ENCODE peak calls at places on chromosomes 5 and 9, in seven cellular contexts. R, Y, P, A, K, V and Z are unnamed samples.

GRCh38 chr5:93579561-93580386 is 1.2 kb downstream of the NR2F1-AS1 start:
- DNase-seq in R (no peak), Y (peak), P (no peak), A (no peak), K (no peak), V (no peak), Z (peak)

GRCh38 chr5:1119312-1119831 is 7.5 kb upstream of the SLC12A7 start:
- DNase-seq in R (no peak), Y (no peak), P (no peak), A (no peak), K (peak), V (no peak), Z (no peak)

GRCh38 chr5:24401767-24402166 is 243.0 kb downstream of the CDH10 start:
- DNase-seq in R (no peak), Y (no peak), P (no peak), A (no peak), K (no peak), V (no peak), Z (no peak)

GRCh38 chr5:177428574-177429217 is 2.2 kb downstream of the GRK6 start:
- DNase-seq in R (no peak), Y (no peak), P (no peak), A (no peak), K (no peak), V (no peak), Z (no peak)

GRCh38 chr5:174843263-174844250 is 119.2 kb downstream of the MSX2 start:
- DNase-seq in R (no peak), Y (peak), P (no peak), A (peak), K (no peak), V (no peak), Z (no peak)

GRCh38 chr5:128227984-128228383 is 144.4 kb downstream of the SLC12A2 start:
- DNase-seq in R (peak), Y (no peak), P (no peak), A (no peak), K (no peak), V (no peak), Z (no peak)

GRCh38 chr9:136546697-136547481 is 1.0 kb upstream of the NOTCH1 start:
- DNase-seq in R (no peak), Y (peak), P (no peak), A (no peak), K (no peak), V (no peak), Z (peak)

GRCh38 chr9:23342296-23342695 is 483.7 kb downstream of the ELAVL2 start:
- DNase-seq in R (no peak), Y (no peak), P (no peak), A (no peak), K (peak), V (no peak), Z (no peak)

GRCh38 chr9:114371986-114372917 is 15.5 kb downstream of the AKNA start:
- DNase-seq in R (no peak), Y (peak), P (no peak), A (no peak), K (no peak), V (no peak), Z (no peak)

GRCh38 chr5:164868761-164869160 is 1363.3 kb downstream of the MAT2B start:
- DNase-seq in R (no peak), Y (no peak), P (no peak), A (no peak), K (no peak), V (no peak), Z (no peak)

DNA sequence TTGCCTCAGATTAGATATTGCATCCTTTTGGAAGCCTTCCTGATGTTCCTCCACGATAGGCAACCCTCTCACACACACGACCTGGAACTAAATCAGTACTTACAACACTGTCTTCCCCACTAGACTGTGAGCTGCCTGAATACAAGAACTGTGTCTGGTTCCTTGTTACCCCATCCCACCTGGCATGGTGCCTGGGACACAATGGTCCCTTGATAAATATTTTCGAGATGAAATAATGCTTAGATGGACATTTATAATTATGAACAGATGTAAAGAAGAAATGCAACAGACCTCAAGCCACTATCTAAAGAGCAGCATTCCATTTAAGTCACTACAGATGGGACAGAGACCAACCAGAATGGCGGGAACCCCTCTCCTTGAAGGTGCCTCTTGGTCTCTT is 33.4 kb downstream of the OR1J1 start:
- DNase-seq in R (no peak), Y (no peak), P (no peak), A (no peak), K (no peak), V (no peak), Z (no peak)
- TF ChIP-seq JUND in R (no peak), Y (peak), P (no peak), A (no peak), K (no peak), V (no peak), Z (no peak)

GRCh38 chr9:788777-789176 is 52.7 kb upstream of the DMRT1 start:
- DNase-seq in R (no peak), Y (no peak), P (no peak), A (no peak), K (no peak), V (no peak), Z (no peak)

GRCh38 chr9:784202-784601 is 57.3 kb upstream of the DMRT1 start:
- DNase-seq in R (no peak), Y (no peak), P (no peak), A (no peak), K (no peak), V (no peak), Z (no peak)

GRCh38 chr9:785997-786396 is 55.5 kb upstream of the DMRT1 start:
- DNase-seq in R (no peak), Y (no peak), P (no peak), A (no peak), K (no peak), V (no peak), Z (no peak)

GRCh38 chr9:786405-786804 is 55.1 kb upstream of the DMRT1 start:
- DNase-seq in R (no peak), Y (no peak), P (no peak), A (no peak), K (peak), V (no peak), Z (peak)

DNA sequence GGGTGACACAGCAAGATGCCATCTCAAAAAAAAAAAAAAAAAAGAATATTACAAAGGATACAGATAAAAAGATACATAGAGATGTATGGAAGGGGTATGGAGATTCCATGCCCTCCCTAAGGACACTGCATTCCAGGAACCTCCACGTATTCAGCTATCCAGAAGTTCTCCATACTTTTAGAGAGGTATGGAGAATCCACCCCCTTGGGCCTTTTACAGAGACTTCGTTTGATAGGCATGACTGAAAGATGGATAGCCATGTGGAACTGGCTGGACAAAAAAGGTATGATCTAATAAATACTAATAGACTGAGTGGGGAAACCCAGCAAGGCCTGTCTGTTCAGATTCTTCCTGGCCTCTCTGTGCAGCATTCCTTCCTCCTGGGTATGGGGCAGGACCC is 56.6 kb upstream of the DMRT1 start:
- DNase-seq in R (no peak), Y (no peak), P (no peak), A (no peak), K (no peak), V (no peak), Z (no peak)
- TF ChIP-seq JUND in R (no peak), Y (no peak), P (no peak), A (no peak), K (no peak), V (no peak), Z (no peak)

GRCh38 chr9:97575673-97576048 is 57.5 kb downstream of the TSTD2 start:
- DNase-seq in R (no peak), Y (no peak), P (no peak), A (no peak), K (no peak), V (no peak), Z (no peak)
- TF ChIP-seq JUND in R (no peak), Y (no peak), P (no peak), A (no peak), K (no peak), V (no peak), Z (no peak)

DNA sequence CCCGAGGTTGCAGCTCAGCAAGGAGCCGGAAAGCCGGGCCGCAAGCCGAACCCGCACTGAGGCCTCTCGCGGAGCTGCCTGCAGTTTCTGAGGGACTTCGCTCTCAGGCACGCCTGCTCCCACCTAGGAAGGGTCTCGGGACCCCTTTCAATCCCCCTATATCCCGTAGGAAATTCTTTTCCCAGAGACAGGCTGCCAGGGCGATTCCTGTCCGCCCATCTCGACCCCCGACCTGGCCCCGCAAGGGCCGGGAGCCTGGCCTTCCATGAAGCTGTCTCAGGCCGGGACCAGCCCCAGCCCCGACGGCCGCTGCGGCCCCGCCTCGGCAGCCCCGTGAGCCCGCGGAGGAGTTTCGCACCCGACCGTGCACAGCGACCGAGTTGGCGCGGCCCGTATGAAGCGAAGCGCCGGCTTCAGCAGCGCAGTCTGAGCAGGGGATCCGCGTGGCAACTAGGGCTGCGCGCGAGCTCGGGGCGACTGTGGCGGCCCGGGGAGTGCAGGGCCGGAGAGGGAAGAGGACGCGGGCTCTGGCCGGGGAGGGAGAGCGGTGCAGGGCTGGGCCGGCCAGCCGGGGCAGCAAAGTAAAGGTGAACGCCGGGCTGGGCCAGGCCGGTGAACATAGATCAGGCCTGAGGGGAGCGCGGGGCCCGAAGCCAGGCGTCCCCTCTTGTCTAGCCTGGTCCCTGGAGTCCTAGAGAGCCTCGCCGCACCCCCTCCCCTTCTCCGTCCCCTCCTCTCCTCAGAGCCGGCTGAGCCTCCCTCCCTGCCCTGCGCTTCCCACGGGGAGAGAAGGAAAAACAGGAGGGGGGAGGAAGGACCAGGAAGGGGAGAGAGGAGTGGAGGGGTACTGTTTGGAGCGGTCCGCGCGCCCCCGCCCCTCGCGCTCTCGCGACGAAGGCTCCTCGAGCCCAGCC is 879 bp upstream of the PRDM12 start:
- DNase-seq in R (no peak), Y (peak), P (no peak), A (no peak), K (no peak), V (no peak), Z (peak)
- TF ChIP-seq JUND in R (no peak), Y (no peak), P (no peak), A (no peak), K (no peak), V (no peak), Z (no peak)

GRCh38 chr5:76378355-76378754 is 24.7 kb upstream of the IQGAP2 start:
- DNase-seq in R (no peak), Y (no peak), P (no peak), A (no peak), K (no peak), V (no peak), Z (no peak)

GRCh38 chr5:76379316-76379715 is 23.8 kb upstream of the IQGAP2 start:
- DNase-seq in R (no peak), Y (no peak), P (no peak), A (no peak), K (peak), V (no peak), Z (no peak)

GRCh38 chr5:76372320-76373054 is 30.6 kb upstream of the IQGAP2 start:
- DNase-seq in R (peak), Y (peak), P (peak), A (no peak), K (peak), V (no peak), Z (peak)

GRCh38 chr5:76379855-76380254 is 23.2 kb upstream of the IQGAP2 start:
- DNase-seq in R (no peak), Y (no peak), P (no peak), A (no peak), K (no peak), V (no peak), Z (no peak)

DNA sequence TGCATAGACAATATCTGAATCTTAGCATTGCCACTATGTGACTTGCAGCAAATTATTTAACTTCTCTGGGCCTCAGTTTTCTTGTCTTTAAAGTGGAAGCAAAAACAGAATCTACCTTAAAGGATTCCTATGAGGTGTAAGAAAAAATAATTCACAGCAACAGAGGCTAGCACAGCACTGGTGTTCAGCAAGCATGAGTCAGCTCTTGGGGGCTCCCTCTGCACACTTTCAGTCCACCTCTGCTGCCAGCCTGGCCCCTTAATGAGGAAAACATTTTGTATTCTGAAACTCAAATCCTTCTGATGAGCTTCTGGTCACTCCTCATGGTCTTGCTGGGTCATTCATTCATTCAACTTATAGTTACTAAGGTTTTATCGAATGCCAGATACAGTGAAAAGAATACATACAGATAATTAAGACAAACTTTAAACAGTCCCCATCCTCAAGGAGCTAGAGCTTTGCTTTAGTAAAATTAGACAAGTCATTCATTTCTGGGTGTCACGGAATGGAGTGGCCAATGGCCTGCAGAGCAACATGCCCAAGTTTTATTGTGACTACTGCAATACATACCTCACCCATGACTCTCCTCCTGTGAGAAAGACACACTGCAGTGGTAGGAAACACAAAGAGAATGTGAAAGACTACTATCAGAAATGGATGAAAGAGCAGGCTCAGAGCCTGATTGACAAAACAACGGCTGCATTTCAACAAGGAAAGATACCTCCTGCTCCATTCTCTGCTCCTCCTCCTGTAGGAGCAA is 26.8 kb upstream of the IQGAP2 start:
- DNase-seq in R (no peak), Y (no peak), P (no peak), A (no peak), K (no peak), V (no peak), Z (no peak)
- TF ChIP-seq JUND in R (no peak), Y (no peak), P (no peak), A (no peak), K (no peak), V (no peak), Z (no peak)